ENCODE peak calls at places on chromosomes 1 and 21, in five cellular contexts. Z, I, T, Q and E are unnamed samples.

GRCh38 chr1:107840746-107841145 is 124.2 kb downstream of the VAV3 start:
- DNase-seq in Z (no peak), I (no peak), T (peak), Q (no peak), E (no peak)

GRCh38 chr21:46610018-46610701 is 5.3 kb upstream of the S100B start:
- DNase-seq in Z (no peak), I (no peak), T (no peak), Q (no peak), E (no peak)

GRCh38 chr1:203702130-203702577 is 62.8 kb upstream of the LAX1 start:
- DNase-seq in Z (peak), I (no peak), T (peak), Q (peak), E (peak)

GRCh38 chr1:54176621-54177327 is 23.1 kb downstream of the CYB5RL start:
- DNase-seq in Z (no peak), I (no peak), T (no peak), Q (no peak), E (no peak)

GRCh38 chr1:207309775-207310273 is 11.7 kb upstream of the CD55 start:
- DNase-seq in Z (no peak), I (no peak), T (no peak), Q (no peak), E (peak)

GRCh38 chr1:156644146-156644545 is 2.2 kb downstream of the BCAN start:
- DNase-seq in Z (no peak), I (no peak), T (no peak), Q (no peak), E (no peak)

GRCh38 chr1:19418503-19418971 is 66.8 kb downstream of the CAPZB start:
- DNase-seq in Z (no peak), I (no peak), T (no peak), Q (no peak), E (no peak)

GRCh38 chr1:76038306-76039004 is 36.1 kb upstream of the ST6GALNAC3 start:
- DNase-seq in Z (no peak), I (no peak), T (no peak), Q (no peak), E (no peak)

GRCh38 chr1:226677121-226678020 is 61.7 kb downstream of the ITPKB start:
- DNase-seq in Z (peak), I (peak), T (peak), Q (peak), E (peak)

GRCh38 chr21:46570631-46571030 is 34.3 kb downstream of the S100B start:
- DNase-seq in Z (no peak), I (no peak), T (no peak), Q (no peak), E (no peak)

GRCh38 chr1:206803221-206803730 is 31.0 kb upstream of the IL10 start:
- DNase-seq in Z (peak), I (no peak), T (no peak), Q (peak), E (no peak)

GRCh38 chr1:232600430-232601258 is 29.3 kb downstream of the SIPA1L2 start:
- DNase-seq in Z (no peak), I (no peak), T (no peak), Q (no peak), E (no peak)

GRCh38 chr1:38327559-38327973 is 281.0 kb upstream of the POU3F1 start:
- DNase-seq in Z (no peak), I (no peak), T (no peak), Q (no peak), E (peak)

GRCh38 chr1:229593800-229594199 is 32.1 kb downstream of the TAF5L start:
- DNase-seq in Z (no peak), I (no peak), T (no peak), Q (no peak), E (no peak)

GRCh38 chr1:206004269-206004800 is 1.1 kb upstream of the RAB7B start:
- DNase-seq in Z (no peak), I (no peak), T (no peak), Q (no peak), E (no peak)

GRCh38 chr1:42929434-42930177 is 29.1 kb downstream of the SLC2A1 start:
- DNase-seq in Z (no peak), I (no peak), T (no peak), Q (no peak), E (peak)

GRCh38 chr1:22619252-22619651 is 17.2 kb upstream of the C1QA start:
- DNase-seq in Z (no peak), I (no peak), T (no peak), Q (no peak), E (no peak)

GRCh38 chr1:152228831-152229230 is 4.8 kb upstream of the HRNR start:
- DNase-seq in Z (no peak), I (no peak), T (no peak), Q (no peak), E (no peak)

GRCh38 chr21:44349847-44350772 is 3.3 kb upstream of the TRPM2 start:
- DNase-seq in Z (no peak), I (no peak), T (no peak), Q (no peak), E (no peak)

GRCh38 chr21:33496345-33496744 is 4.8 kb upstream of the DNAJC28 start:
- DNase-seq in Z (no peak), I (no peak), T (no peak), Q (no peak), E (no peak)

GRCh38 chr1:2037314-2037979 is 12.8 kb upstream of the PRKCZ start:
- DNase-seq in Z (no peak), I (no peak), T (no peak), Q (no peak), E (no peak)

GRCh38 chr1:97364086-97364485 is 556.7 kb downstream of the DPYD start:
- DNase-seq in Z (no peak), I (no peak), T (no peak), Q (no peak), E (no peak)

GRCh38 chr21:22993144-22993543 is 1994.9 kb downstream of the NCAM2 start:
- DNase-seq in Z (no peak), I (no peak), T (no peak), Q (no peak), E (peak)

GRCh38 chr1:150017206-150017750 is 6.8 kb upstream of the OTUD7B start:
- DNase-seq in Z (no peak), I (no peak), T (no peak), Q (peak), E (no peak)

GRCh38 chr1:200410566-200410878 is 686 bp upstream of the ZNF281 start:
- DNase-seq in Z (no peak), I (no peak), T (no peak), Q (no peak), E (no peak)

GRCh38 chr1:244820131-244820530 is 15.3 kb upstream of the COX20 start:
- DNase-seq in Z (no peak), I (no peak), T (no peak), Q (no peak), E (no peak)